ENCODE peak calls at places on chromosomes 7 and 10, in five cellular contexts. D, N, Q, O and L are unnamed samples.
A peak's percentile ranks its signal among the peaks of the same experiment; 100 is the strongest.

GRCh38 chr10:89245802-89246201 is 5.8 kb downstream of the LIPA start:
- DNase-seq in Q (no peak), O (no peak), D (no peak), N (no peak), L (no peak)

GRCh38 chr10:6033954-6034353 is 28.2 kb downstream of the IL2RA start:
- DNase-seq in Q (no peak), N (no peak), O (no peak), D (peak; percentile 57), L (no peak)

GRCh38 chr7:26964409-26964808 is 100.0 kb upstream of the SKAP2 start:
- DNase-seq in N (no peak), Q (no peak), O (no peak), D (no peak), L (no peak)

GRCh38 chr10:97540669-97541500 is 31.7 kb upstream of the ANKRD2 start:
- DNase-seq in D (no peak), Q (no peak), N (no peak), O (no peak), L (no peak)

GRCh38 chr7:43490016-43490415 is 92.9 kb upstream of the STK17A start:
- DNase-seq in N (no peak), Q (no peak), O (no peak), D (no peak), L (no peak)

GRCh38 chr10:98910048-98910447 is 325.6 kb downstream of the HPSE2 start:
- DNase-seq in D (no peak), Q (no peak), N (no peak), O (no peak), L (no peak)

GRCh38 chr7:24401628-24402593 is 117.9 kb downstream of the NPY start:
- DNase-seq in D (no peak), N (no peak), O (no peak), Q (no peak), L (peak; percentile 13)

GRCh38 chr10:105148921-105149320 is 507.8 kb downstream of the SORCS3 start:
- DNase-seq in N (no peak), D (no peak), O (no peak), Q (no peak), L (no peak)

GRCh38 chr10:96651998-96652431 is 65.2 kb upstream of the TM9SF3 start:
- DNase-seq in Q (no peak), N (no peak), D (peak; percentile 73), O (no peak), L (peak; percentile 37)

GRCh38 chr7:1156782-1157535 is 3.0 kb downstream of the ZFAND2A start:
- DNase-seq in O (no peak), D (no peak), Q (no peak), N (no peak), L (no peak)

GRCh38 chr7:3588341-3588740 is 287.3 kb downstream of the SDK1 start:
- DNase-seq in N (no peak), Q (no peak), D (no peak), O (no peak), L (no peak)

GRCh38 chr10:1358860-1359598 is 302.8 kb downstream of the WDR37 start:
- DNase-seq in O (no peak), D (no peak), Q (peak; percentile 3), N (no peak), L (no peak)

GRCh38 chr7:2945171-2945570 is 98.5 kb downstream of the CARD11 start:
- DNase-seq in Q (no peak), N (peak; percentile 6), O (no peak), D (no peak), L (no peak)

GRCh38 chr7:39507866-39508551 is 58.2 kb upstream of the YAE1 start:
- DNase-seq in D (peak; percentile 43), Q (no peak), O (no peak), N (peak; percentile 70), L (no peak)